ENCODE peak calls at places on chromosomes 5 and 9, in five cellular contexts. D, O, I, U and S are unnamed samples.

GRCh38 chr5:74492230-74492629 is 148.3 kb downstream of the ENC1 start:
- DNase-seq in D (no peak), O (no peak), I (no peak), U (no peak), S (no peak)

GRCh38 chr9:135888126-135888765 is 19.1 kb downstream of the CAMSAP1 start:
- DNase-seq in D (no peak), O (peak), I (no peak), U (no peak), S (no peak)

GRCh38 chr9:134412298-134412711 is 86.0 kb downstream of the RXRA start:
- DNase-seq in D (no peak), O (no peak), I (no peak), U (no peak), S (no peak)

GRCh38 chr5:154356256-154356655 is 89.5 kb upstream of the SAP30L start:
- DNase-seq in D (no peak), O (no peak), I (no peak), U (no peak), S (no peak)

GRCh38 chr5:78627175-78627574 is 21.4 kb downstream of the LHFPL2 start:
- DNase-seq in D (no peak), O (no peak), I (no peak), U (no peak), S (no peak)

GRCh38 chr5:96691503-96692303 is 29.5 kb downstream of the CAST start:
- DNase-seq in D (no peak), O (no peak), I (no peak), U (no peak), S (no peak)

GRCh38 chr9:134559013-134559412 is 82.6 kb upstream of the COL5A1 start:
- DNase-seq in D (no peak), O (no peak), I (no peak), U (no peak), S (no peak)

GRCh38 chr9:136777359-136777758 is 13.0 kb upstream of the LCN15 start:
- DNase-seq in D (no peak), O (no peak), I (no peak), U (no peak), S (no peak)